ENCODE peak calls at places on chromosomes 2 and 18, in four cellular contexts. B is skeletal muscle cell, L is A549, F is T-helper 1 cell. P is an unnamed sample.

GRCh38 chr2:235142588-235142987 is 190.8 kb downstream of the SH3BP4 start:
- DNase-seq in B (no peak), L (no peak), F (no peak), P (no peak)

GRCh38 chr2:47519604-47520301 is 116.8 kb downstream of the MSH2 start:
- DNase-seq in B (no peak), L (no peak), F (no peak), P (peak; percentile 63)

GRCh38 chr2:30232801-30233130 is 1.4 kb downstream of the LBH start:
- DNase-seq in B (no peak), L (peak; percentile 35), F (no peak), P (no peak)

GRCh38 chr2:193124820-193125219 is 930.1 kb upstream of the TMEFF2 start:
- DNase-seq in B (no peak), L (no peak), F (no peak), P (no peak)

GRCh38 chr18:57727952-57728807 is 74.9 kb downstream of the ATP8B1 start:
- DNase-seq in B (no peak), L (no peak), F (no peak), P (peak; percentile 48)

GRCh38 chr18:8609711-8610441 is 639 bp downstream of the RAB12 start:
- DNase-seq in B (no peak), L (no peak), F (peak; percentile 10), P (no peak)

GRCh38 chr2:118830886-118831285 is 16.6 kb downstream of the EN1 start:
- DNase-seq in B (no peak), L (no peak), F (no peak), P (no peak)

GRCh38 chr18:79951545-79952456 is at the start of gene SLC66A2:
- DNase-seq in B (peak; percentile 44), L (peak; percentile 43), F (peak; percentile 87), P (peak; percentile 57)

GRCh38 chr18:77478619-77479018 is 229.0 kb downstream of the GALR1 start:
- DNase-seq in B (peak; percentile 57), L (no peak), F (no peak), P (no peak)

GRCh38 chr2:103176289-103176915 is 414.6 kb downstream of the TMEM182 start:
- DNase-seq in B (no peak), L (no peak), F (no peak), P (no peak)

GRCh38 chr2:217268978-217269377 is 409.1 kb upstream of the TNP1 start:
- DNase-seq in B (no peak), L (no peak), F (no peak), P (no peak)

GRCh38 chr18:46067431-46068007 is 4.5 kb downstream of the PSTPIP2 start:
- DNase-seq in B (no peak), L (no peak), F (no peak), P (no peak)

GRCh38 chr2:241195506-241196130 is 7.1 kb downstream of the ANO7 start:
- DNase-seq in B (no peak), L (no peak), F (no peak), P (no peak)

GRCh38 chr18:4270016-4270415 is 185.1 kb downstream of the DLGAP1 start:
- DNase-seq in B (no peak), L (no peak), F (no peak), P (no peak)

GRCh38 chr2:231197741-231198290 is 615 bp upstream of the ARMC9 start:
- DNase-seq in B (no peak), L (no peak), F (no peak), P (no peak)

GRCh38 chr2:204706939-204707338 is 161.7 kb downstream of the PARD3B start:
- DNase-seq in B (peak; percentile 10), L (no peak), F (no peak), P (peak; percentile 14)

GRCh38 chr2:48759682-48760081 is 4.2 kb upstream of the LHCGR start:
- DNase-seq in B (no peak), L (no peak), F (no peak), P (no peak)

GRCh38 chr2:97951155-97951670 is 44.5 kb downstream of the TMEM131 start:
- DNase-seq in B (no peak), L (no peak), F (no peak), P (no peak)

GRCh38 chr2:165074884-165075283 is 119.6 kb upstream of the SLC38A11 start:
- DNase-seq in B (no peak), L (no peak), F (no peak), P (no peak)

GRCh38 chr2:227793148-227793722 is 20.4 kb upstream of the CCL20 start:
- DNase-seq in B (no peak), L (no peak), F (no peak), P (no peak)